ENCODE peak calls at places on chromosomes 7 and 10, in seven cellular contexts. One of them, this sample, is unnamed.

GRCh38 chr7:133563196-133563707 is 310.4 kb downstream of the EXOC4 start:
- DNase-seq in neural crest cell: no peak
- DNase-seq in CD4-positive, alpha-beta memory T cell: no peak
- DNase-seq in HEK293T: no peak
- DNase-seq in Right ventricle myocardium inferior: no peak
- DNase-seq in NCI-H2081: no peak
- DNase-seq in stimulated activated naive CD8-positive, alpha-beta T cell treated with anti-CD3 and anti-CD28 coated beads, Interleukin-15, Interleukin-2, amounts not matched to agents 100 U/mL and 50 U/mL, for 24 hours: no peak
- DNase-seq in this sample: no peak

GRCh38 chr7:155804897-155805825 is 7.1 kb downstream of the SHH start:
- DNase-seq in neural crest cell: peak
- DNase-seq in CD4-positive, alpha-beta memory T cell: peak
- DNase-seq in HEK293T: peak
- DNase-seq in Right ventricle myocardium inferior: no peak
- DNase-seq in NCI-H2081: peak
- DNase-seq in stimulated activated naive CD8-positive, alpha-beta T cell treated with anti-CD3 and anti-CD28 coated beads, Interleukin-15, Interleukin-2, amounts not matched to agents 100 U/mL and 50 U/mL, for 24 hours: peak
- DNase-seq in this sample: peak

GRCh38 chr10:119441921-119442757 is 100.4 kb downstream of the RGS10 start:
- DNase-seq in neural crest cell: no peak
- DNase-seq in CD4-positive, alpha-beta memory T cell: no peak
- DNase-seq in HEK293T: no peak
- DNase-seq in Right ventricle myocardium inferior: peak
- DNase-seq in NCI-H2081: no peak
- DNase-seq in stimulated activated naive CD8-positive, alpha-beta T cell treated with anti-CD3 and anti-CD28 coated beads, Interleukin-15, Interleukin-2, amounts not matched to agents 100 U/mL and 50 U/mL, for 24 hours: no peak
- DNase-seq in this sample: no peak

GRCh38 chr7:140674899-140675701 is 2.4 kb downstream of the ADCK2 start:
- DNase-seq in neural crest cell: peak
- DNase-seq in CD4-positive, alpha-beta memory T cell: no peak
- DNase-seq in HEK293T: peak
- DNase-seq in Right ventricle myocardium inferior: no peak
- DNase-seq in NCI-H2081: peak
- DNase-seq in stimulated activated naive CD8-positive, alpha-beta T cell treated with anti-CD3 and anti-CD28 coated beads, Interleukin-15, Interleukin-2, amounts not matched to agents 100 U/mL and 50 U/mL, for 24 hours: no peak
- DNase-seq in this sample: no peak

GRCh38 chr7:90298145-90299038 is 22.7 kb downstream of the FAM237B start:
- DNase-seq in neural crest cell: no peak
- DNase-seq in CD4-positive, alpha-beta memory T cell: no peak
- DNase-seq in HEK293T: peak
- DNase-seq in Right ventricle myocardium inferior: no peak
- DNase-seq in NCI-H2081: peak
- DNase-seq in stimulated activated naive CD8-positive, alpha-beta T cell treated with anti-CD3 and anti-CD28 coated beads, Interleukin-15, Interleukin-2, amounts not matched to agents 100 U/mL and 50 U/mL, for 24 hours: no peak
- DNase-seq in this sample: no peak

GRCh38 chr7:7239346-7239745 is 57.0 kb downstream of the C1GALT1 start:
- DNase-seq in neural crest cell: no peak
- DNase-seq in CD4-positive, alpha-beta memory T cell: no peak
- DNase-seq in HEK293T: no peak
- DNase-seq in Right ventricle myocardium inferior: no peak
- DNase-seq in NCI-H2081: no peak
- DNase-seq in stimulated activated naive CD8-positive, alpha-beta T cell treated with anti-CD3 and anti-CD28 coated beads, Interleukin-15, Interleukin-2, amounts not matched to agents 100 U/mL and 50 U/mL, for 24 hours: no peak
- DNase-seq in this sample: no peak

GRCh38 chr7:81672872-81673271 is 97.0 kb downstream of the HGF start:
- DNase-seq in neural crest cell: no peak
- DNase-seq in CD4-positive, alpha-beta memory T cell: no peak
- DNase-seq in HEK293T: no peak
- DNase-seq in Right ventricle myocardium inferior: no peak
- DNase-seq in NCI-H2081: no peak
- DNase-seq in stimulated activated naive CD8-positive, alpha-beta T cell treated with anti-CD3 and anti-CD28 coated beads, Interleukin-15, Interleukin-2, amounts not matched to agents 100 U/mL and 50 U/mL, for 24 hours: no peak
- DNase-seq in this sample: no peak

GRCh38 chr10:67607472-67607871 is 88.5 kb downstream of the CTNNA3 start:
- DNase-seq in neural crest cell: no peak
- DNase-seq in CD4-positive, alpha-beta memory T cell: no peak
- DNase-seq in HEK293T: no peak
- DNase-seq in Right ventricle myocardium inferior: no peak
- DNase-seq in NCI-H2081: no peak
- DNase-seq in stimulated activated naive CD8-positive, alpha-beta T cell treated with anti-CD3 and anti-CD28 coated beads, Interleukin-15, Interleukin-2, amounts not matched to agents 100 U/mL and 50 U/mL, for 24 hours: no peak
- DNase-seq in this sample: no peak

GRCh38 chr10:80787952-80788351 is 250.2 kb downstream of the SH2D4B start:
- DNase-seq in neural crest cell: no peak
- DNase-seq in CD4-positive, alpha-beta memory T cell: no peak
- DNase-seq in HEK293T: no peak
- DNase-seq in Right ventricle myocardium inferior: no peak
- DNase-seq in NCI-H2081: no peak
- DNase-seq in stimulated activated naive CD8-positive, alpha-beta T cell treated with anti-CD3 and anti-CD28 coated beads, Interleukin-15, Interleukin-2, amounts not matched to agents 100 U/mL and 50 U/mL, for 24 hours: no peak
- DNase-seq in this sample: no peak

GRCh38 chr10:89263531-89263930 is 12.0 kb upstream of the LIPA start:
- DNase-seq in neural crest cell: no peak
- DNase-seq in CD4-positive, alpha-beta memory T cell: no peak
- DNase-seq in HEK293T: no peak
- DNase-seq in Right ventricle myocardium inferior: peak
- DNase-seq in NCI-H2081: no peak
- DNase-seq in stimulated activated naive CD8-positive, alpha-beta T cell treated with anti-CD3 and anti-CD28 coated beads, Interleukin-15, Interleukin-2, amounts not matched to agents 100 U/mL and 50 U/mL, for 24 hours: no peak
- DNase-seq in this sample: no peak

GRCh38 chr7:26787696-26788095 is 76.7 kb downstream of the SKAP2 start:
- DNase-seq in neural crest cell: no peak
- DNase-seq in CD4-positive, alpha-beta memory T cell: no peak
- DNase-seq in HEK293T: no peak
- DNase-seq in Right ventricle myocardium inferior: no peak
- DNase-seq in NCI-H2081: no peak
- DNase-seq in stimulated activated naive CD8-positive, alpha-beta T cell treated with anti-CD3 and anti-CD28 coated beads, Interleukin-15, Interleukin-2, amounts not matched to agents 100 U/mL and 50 U/mL, for 24 hours: no peak
- DNase-seq in this sample: no peak

GRCh38 chr7:84049034-84049433 is 145.6 kb downstream of the SEMA3A start:
- DNase-seq in neural crest cell: no peak
- DNase-seq in CD4-positive, alpha-beta memory T cell: no peak
- DNase-seq in HEK293T: no peak
- DNase-seq in Right ventricle myocardium inferior: no peak
- DNase-seq in NCI-H2081: no peak
- DNase-seq in stimulated activated naive CD8-positive, alpha-beta T cell treated with anti-CD3 and anti-CD28 coated beads, Interleukin-15, Interleukin-2, amounts not matched to agents 100 U/mL and 50 U/mL, for 24 hours: no peak
- DNase-seq in this sample: no peak

GRCh38 chr10:86944031-86944419 is 13.4 kb downstream of the MMRN2 start:
- DNase-seq in neural crest cell: no peak
- DNase-seq in CD4-positive, alpha-beta memory T cell: no peak
- DNase-seq in HEK293T: no peak
- DNase-seq in Right ventricle myocardium inferior: no peak
- DNase-seq in NCI-H2081: no peak
- DNase-seq in stimulated activated naive CD8-positive, alpha-beta T cell treated with anti-CD3 and anti-CD28 coated beads, Interleukin-15, Interleukin-2, amounts not matched to agents 100 U/mL and 50 U/mL, for 24 hours: no peak
- DNase-seq in this sample: no peak

GRCh38 chr7:21962677-21963076 is 17.0 kb upstream of the CDCA7L start:
- DNase-seq in neural crest cell: no peak
- DNase-seq in CD4-positive, alpha-beta memory T cell: no peak
- DNase-seq in HEK293T: no peak
- DNase-seq in Right ventricle myocardium inferior: no peak
- DNase-seq in NCI-H2081: peak
- DNase-seq in stimulated activated naive CD8-positive, alpha-beta T cell treated with anti-CD3 and anti-CD28 coated beads, Interleukin-15, Interleukin-2, amounts not matched to agents 100 U/mL and 50 U/mL, for 24 hours: no peak
- DNase-seq in this sample: no peak

GRCh38 chr7:116231543-116232401 is 21.4 kb downstream of the TES start:
- DNase-seq in neural crest cell: no peak
- DNase-seq in CD4-positive, alpha-beta memory T cell: no peak
- DNase-seq in HEK293T: no peak
- DNase-seq in Right ventricle myocardium inferior: no peak
- DNase-seq in NCI-H2081: no peak
- DNase-seq in stimulated activated naive CD8-positive, alpha-beta T cell treated with anti-CD3 and anti-CD28 coated beads, Interleukin-15, Interleukin-2, amounts not matched to agents 100 U/mL and 50 U/mL, for 24 hours: no peak
- DNase-seq in this sample: no peak

GRCh38 chr7:28054531-28055160 is 125.9 kb downstream of the JAZF1 start:
- DNase-seq in neural crest cell: no peak
- DNase-seq in CD4-positive, alpha-beta memory T cell: no peak
- DNase-seq in HEK293T: no peak
- DNase-seq in Right ventricle myocardium inferior: no peak
- DNase-seq in NCI-H2081: no peak
- DNase-seq in stimulated activated naive CD8-positive, alpha-beta T cell treated with anti-CD3 and anti-CD28 coated beads, Interleukin-15, Interleukin-2, amounts not matched to agents 100 U/mL and 50 U/mL, for 24 hours: no peak
- DNase-seq in this sample: no peak